ENCODE peak calls at places on chromosomes 1 and 21, in nine cellular contexts. N, W, J, Y, L, C, E, R and G are unnamed samples.

GRCh38 chr21:34813266-34813886 is 144.6 kb downstream of the CLIC6 start:
- DNase-seq in W (no peak), E (peak; percentile 28), R (no peak), N (no peak), J (no peak), C (no peak), L (peak; percentile 56), Y (no peak), G (no peak)

GRCh38 chr1:78237364-78237916 is 191.7 kb downstream of the GIPC2 start:
- DNase-seq in N (no peak), Y (peak; percentile 70), W (no peak), J (no peak), R (no peak), C (no peak), E (no peak), L (no peak), G (no peak)

GRCh38 chr1:172638885-172639831 is 19.7 kb upstream of the FASLG start:
- DNase-seq in C (no peak), J (no peak), R (peak; percentile 19), L (peak; percentile 92), W (no peak), Y (no peak), N (peak; percentile 51), E (no peak), G (peak; percentile 84)

GRCh38 chr1:8810987-8811386 is 6.5 kb downstream of the RERE start:
- DNase-seq in R (no peak), E (no peak), Y (no peak), W (no peak), L (no peak), J (no peak), C (no peak), N (no peak), G (no peak)

GRCh38 chr1:235933483-235934116 is 66.9 kb upstream of the LYST start:
- DNase-seq in N (peak; percentile 31), Y (no peak), W (no peak), C (no peak), L (no peak), R (no peak), J (no peak), E (peak; percentile 69), G (no peak)

GRCh38 chr1:27141266-27142003 is 13.5 kb downstream of the SLC9A1 start:
- DNase-seq in J (no peak), Y (peak; percentile 71), C (no peak), E (no peak), W (no peak), R (no peak), L (no peak), N (no peak), G (no peak)

GRCh38 chr21:40687625-40688024 is 159.3 kb downstream of the DSCAM start:
- DNase-seq in N (no peak), C (no peak), E (no peak), R (no peak), Y (no peak), J (no peak), L (no peak), W (no peak), G (no peak)

GRCh38 chr1:178275553-178275952 is 181.6 kb downstream of the RASAL2 start:
- DNase-seq in L (peak; percentile 33), Y (no peak), N (no peak), J (no peak), C (no peak), E (no peak), R (no peak), W (no peak), G (no peak)

GRCh38 chr1:68346192-68346808 is 103.5 kb downstream of the RPE65 start:
- DNase-seq in Y (peak; percentile 50), N (peak; percentile 5), R (no peak), W (no peak), E (peak; percentile 27), C (no peak), J (no peak), L (peak; percentile 68), G (no peak)

GRCh38 chr1:243267346-243268283 is 11.8 kb downstream of the SDCCAG8 start:
- DNase-seq in E (peak; percentile 83), C (no peak), L (no peak), J (no peak), Y (no peak), R (no peak), N (no peak), W (no peak), G (no peak)

GRCh38 chr1:27772932-27773731 is at the start of gene STX12:
- DNase-seq in E (peak; percentile 95), C (peak; percentile 99), Y (peak; percentile 99), N (peak; percentile 95), L (peak; percentile 100), J (peak; percentile 100), R (peak; percentile 100), W (peak; percentile 100), G (peak; percentile 98)

GRCh38 chr1:76070538-76070937 is 4.0 kb upstream of the ST6GALNAC3 start:
- DNase-seq in J (no peak), W (no peak), N (no peak), E (no peak), Y (no peak), L (no peak), R (no peak), C (no peak), G (no peak)

GRCh38 chr1:168341576-168341975 is 60.9 kb downstream of the TBX19 start:
- DNase-seq in C (no peak), Y (no peak), R (no peak), L (peak; percentile 81), N (no peak), J (no peak), W (no peak), E (no peak), G (peak; percentile 50)

GRCh38 chr1:36831171-36831810 is 203.0 kb downstream of the GRIK3 start:
- DNase-seq in Y (no peak), N (no peak), C (no peak), J (no peak), W (no peak), L (no peak), R (no peak), E (peak; percentile 23), G (no peak)

GRCh38 chr1:172154571-172154970 is 265.9 kb upstream of the C1orf105 start:
- DNase-seq in N (peak; percentile 13), L (peak; percentile 79), Y (no peak), W (no peak), C (no peak), E (no peak), R (peak; percentile 23), J (no peak), G (no peak)

GRCh38 chr1:14937288-14937949 is 216.1 kb upstream of the TMEM51 start:
- DNase-seq in J (no peak), L (no peak), R (no peak), W (no peak), N (no peak), E (no peak), Y (no peak), C (no peak), G (no peak)

GRCh38 chr1:24688621-24689195 is 45.6 kb downstream of the SRRM1 start:
- DNase-seq in Y (peak; percentile 90), N (peak; percentile 67), R (no peak), J (peak; percentile 85), W (peak; percentile 70), L (peak; percentile 89), E (peak; percentile 70), C (peak; percentile 78), G (no peak)

GRCh38 chr1:63817152-63817667 is 43.4 kb downstream of the ROR1 start:
- DNase-seq in C (no peak), L (no peak), Y (no peak), N (no peak), R (no peak), J (no peak), E (no peak), W (no peak), G (no peak)
- H3K4me3 ChIP-seq in C (no peak overlapping the region), L (no peak overlapping the region), Y (no peak overlapping the region), N (no peak overlapping the region), R (no peak overlapping the region), J (no peak overlapping the region), E (no peak overlapping the region), W (no peak overlapping the region), G (no peak overlapping the region)

DNA sequence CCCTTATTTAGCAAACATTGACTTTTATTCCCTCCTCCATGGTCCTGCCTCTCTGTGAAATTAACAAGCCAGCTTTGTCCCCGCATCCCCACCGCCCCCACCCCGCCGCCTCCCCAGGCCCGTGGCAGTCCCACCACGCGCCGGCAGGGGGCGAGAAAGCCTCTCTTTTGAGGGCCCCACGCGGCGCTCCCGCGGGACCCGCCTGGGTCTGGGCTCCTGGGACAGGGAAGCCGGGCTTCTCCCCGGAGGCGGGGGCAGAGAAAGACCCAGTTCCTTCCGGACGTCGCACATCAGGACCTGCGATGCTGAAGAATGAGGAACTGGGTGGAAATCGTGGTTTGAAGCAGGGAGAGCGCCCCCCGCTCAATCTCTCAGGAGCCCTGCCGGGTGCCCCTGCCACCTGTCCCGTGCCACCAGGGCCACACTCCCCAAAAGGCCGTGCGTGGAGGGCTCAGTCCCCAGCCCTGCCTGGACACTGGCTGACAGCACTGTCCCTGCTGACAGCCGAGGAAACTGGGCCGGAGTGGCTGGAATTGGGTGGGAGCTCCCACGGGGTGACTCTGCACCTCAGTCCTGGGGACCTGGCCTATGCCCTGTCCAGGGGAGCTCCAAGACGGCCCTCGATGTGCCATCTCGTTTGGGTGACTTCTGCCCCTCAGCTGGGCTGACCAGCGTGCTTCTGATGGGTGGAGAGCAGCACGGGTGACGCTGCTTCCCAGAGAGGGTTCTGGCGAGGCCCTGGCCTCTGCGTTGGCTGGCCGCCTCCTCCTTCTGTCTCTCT is 8.6 kb upstream of the ACTRT2 start:
- DNase-seq in J (peak; percentile 66), Y (peak; percentile 79), W (peak; percentile 91), E (peak; percentile 55), N (peak; percentile 66), R (no peak), L (no peak), C (peak; percentile 41), G (no peak)
- TF ChIP-seq CTCF in J (peak; percentile 60), Y (peak; percentile 47), W (peak; percentile 61), E (peak; percentile 23), N (peak; percentile 58), R (peak; percentile 44), L (no peak), C (peak; percentile 81), G (peak; percentile 57)

DNA sequence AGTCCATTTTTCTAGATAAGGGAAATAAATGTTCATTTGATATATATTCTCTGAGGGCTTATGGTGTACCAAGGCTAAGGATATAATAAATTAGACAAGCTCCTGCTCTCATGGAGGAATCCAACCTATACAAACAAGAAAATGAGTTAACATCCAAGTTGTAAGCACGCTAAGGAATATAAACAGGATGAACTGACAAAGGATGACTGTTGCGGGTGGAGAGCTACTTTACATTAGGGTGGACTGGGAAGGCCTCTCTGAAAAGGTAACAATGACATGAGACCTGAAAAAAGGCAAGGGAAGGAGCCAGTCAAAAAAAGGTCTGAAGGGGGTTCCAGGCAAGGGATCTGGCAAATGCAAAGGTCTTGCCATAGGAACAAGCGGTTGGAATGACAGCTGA is 3.1 kb downstream of the BCAR3 start:
- DNase-seq in L (no peak), R (no peak), J (no peak), E (no peak), N (no peak), Y (no peak), W (no peak), C (no peak), G (no peak)
- H3K4me3 ChIP-seq in L (no peak overlapping the region), R (no peak overlapping the region), J (no peak overlapping the region), E (no peak overlapping the region), N (no peak overlapping the region), Y (no peak overlapping the region), W (no peak overlapping the region), C (no peak overlapping the region), G (no peak overlapping the region)

DNA sequence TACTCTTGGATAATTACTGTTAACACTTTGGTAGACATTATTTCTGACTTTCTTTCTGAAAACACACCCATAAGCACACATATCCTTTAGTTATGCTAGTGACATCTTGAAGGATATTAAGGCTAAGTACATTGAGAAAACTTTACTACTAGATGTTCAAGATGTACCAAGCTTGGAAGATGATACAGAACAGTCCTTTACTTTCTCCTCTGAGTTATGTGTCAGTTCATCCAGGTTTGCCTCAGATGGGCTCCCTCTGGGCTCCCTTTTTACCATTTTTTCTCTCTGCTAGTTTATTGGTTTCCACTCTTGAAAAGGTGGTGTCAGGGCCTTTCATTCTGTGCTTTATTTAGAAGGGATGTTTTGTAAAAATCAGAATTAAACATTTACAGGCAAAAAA is 172.3 kb downstream of the S1PR1 start:
- DNase-seq in L (no peak), N (no peak), R (no peak), W (no peak), Y (no peak), E (no peak), J (no peak), C (no peak), G (no peak)
- TF ChIP-seq CTCF in L (no peak), N (no peak), R (no peak), W (no peak), Y (no peak), E (no peak), J (no peak), C (no peak), G (no peak)